ENCODE peak calls at places on chromosomes 12 and 14, in seven cellular contexts. D, S, A, B, C, Y and K are unnamed samples.

GRCh38 chr12:3820122-3820521 is 53.1 kb downstream of the PARP11 start:
- DNase-seq in C (peak), S (peak), Y (no peak), A (no peak), D (no peak), B (no peak), K (peak)

GRCh38 chr12:52772188-52772587 is 5.0 kb downstream of the KRT76 start:
- DNase-seq in D (no peak), Y (no peak), B (no peak), C (peak), A (no peak), S (no peak), K (no peak)

GRCh38 chr14:71701990-71702389 is 230.2 kb upstream of the RGS6 start:
- DNase-seq in D (no peak), Y (no peak), A (no peak), B (no peak), S (no peak), C (no peak), K (no peak)

GRCh38 chr12:6451348-6452244 is at the start of gene TAPBPL:
- DNase-seq in Y (peak), C (peak), B (peak), D (peak), A (peak), S (peak), K (peak)

GRCh38 chr14:32006267-32007110 is 70.6 kb upstream of the ARHGAP5 start:
- DNase-seq in S (no peak), B (no peak), D (no peak), A (no peak), C (no peak), Y (no peak), K (no peak)

GRCh38 chr12:98998697-98999299 is 353.7 kb downstream of the APAF1 start:
- DNase-seq in A (peak), D (no peak), S (peak), Y (no peak), B (peak), C (peak), K (no peak)

GRCh38 chr14:76205708-76206107 is 54.0 kb downstream of the GPATCH2L start:
- DNase-seq in S (no peak), C (no peak), Y (no peak), B (no peak), D (no peak), A (no peak), K (no peak)

GRCh38 chr12:129385637-129385990 is 518.2 kb downstream of the TMEM132D start:
- DNase-seq in D (no peak), B (no peak), Y (no peak), A (no peak), S (no peak), C (no peak), K (no peak)

GRCh38 chr14:73467377-73467776 is 9.0 kb upstream of the NUMB start:
- DNase-seq in Y (no peak), C (no peak), S (peak), A (no peak), B (no peak), D (no peak), K (peak)

GRCh38 chr14:72745991-72746980 is 147.6 kb downstream of the DPF3 start:
- DNase-seq in C (peak), D (no peak), Y (no peak), A (no peak), B (no peak), S (peak), K (peak)

GRCh38 chr12:56723889-56724659 is 1.0 kb downstream of the NACA start:
- DNase-seq in C (peak), B (peak), A (peak), Y (peak), D (no peak), S (peak), K (peak)

GRCh38 chr12:105271364-105271763 is 35.4 kb upstream of the APPL2 start:
- DNase-seq in S (no peak), D (no peak), C (no peak), B (no peak), A (no peak), Y (no peak), K (no peak)

GRCh38 chr14:58428011-58428807 is 690 bp downstream of the KIAA0586 start:
- DNase-seq in A (peak), D (no peak), Y (no peak), S (peak), C (peak), B (peak), K (peak)

GRCh38 chr12:53676715-53677611 is 1.1 kb upstream of the ATP5MC2 start:
- DNase-seq in A (no peak), D (peak), C (peak), S (peak), B (no peak), Y (peak), K (peak)

GRCh38 chr14:66046035-66046434 is 440.1 kb upstream of the CCDC196 start:
- DNase-seq in Y (no peak), S (no peak), B (peak), D (no peak), A (no peak), C (no peak), K (no peak)

GRCh38 chr12:109739747-109740693 is 26.4 kb downstream of the FAM222A start:
- DNase-seq in B (peak), D (no peak), S (no peak), A (no peak), C (no peak), Y (peak), K (no peak)

GRCh38 chr14:68824517-68825347 is 31.9 kb upstream of the ZFP36L1 start:
- DNase-seq in S (peak), C (peak), D (peak), Y (peak), B (peak), A (peak), K (peak)

GRCh38 chr14:65321370-65321875 is 91.1 kb upstream of the FUT8 start:
- DNase-seq in D (no peak), A (no peak), C (peak), B (peak), S (no peak), Y (no peak), K (no peak)

GRCh38 chr12:43692064-43692463 is 66.5 kb downstream of the PUS7L start:
- DNase-seq in A (peak), S (peak), C (peak), Y (no peak), B (no peak), D (no peak), K (peak)

GRCh38 chr12:54653025-54653424 is 4.9 kb upstream of the DCD start:
- DNase-seq in S (no peak), A (no peak), B (no peak), C (no peak), D (no peak), Y (no peak), K (no peak)

GRCh38 chr12:107514887-107515445 is 170.6 kb upstream of the PWP1 start:
- DNase-seq in D (no peak), B (no peak), Y (no peak), S (no peak), A (no peak), C (peak), K (no peak)

GRCh38 chr12:79424109-79424721 is 266.5 kb downstream of the PAWR start:
- DNase-seq in Y (no peak), D (no peak), C (peak), A (peak), S (peak), B (no peak), K (peak)

GRCh38 chr14:38187475-38187874 is 20.2 kb upstream of the SSTR1 start:
- DNase-seq in Y (no peak), S (no peak), B (no peak), A (no peak), D (no peak), C (no peak), K (no peak)

GRCh38 chr12:989751-990278 is 1.2 kb upstream of the ERC1 start:
- DNase-seq in C (peak), Y (peak), D (no peak), A (peak), B (peak), S (peak), K (peak)

GRCh38 chr12:45231515-45232145 is 15.7 kb downstream of the ANO6 start:
- DNase-seq in C (peak), B (no peak), S (peak), A (no peak), D (no peak), Y (no peak), K (peak)

GRCh38 chr12:39692258-39692853 is 72.8 kb upstream of the ABCD2 start:
- DNase-seq in Y (no peak), B (peak), D (no peak), S (peak), A (no peak), C (no peak), K (no peak)

GRCh38 chr14:34711808-34712712 is 2.3 kb downstream of the CFL2 start:
- DNase-seq in B (no peak), C (peak), A (no peak), S (no peak), D (no peak), Y (no peak), K (no peak)

GRCh38 chr14:73785834-73786631 is 65.6 kb upstream of the PTGR2 start:
- DNase-seq in D (peak), S (peak), Y (peak), B (peak), C (peak), A (peak), K (peak)